ENCODE peak calls at places on chromosomes 3 and 15, in seven cellular contexts. One of them, this sample, is unnamed.

GRCh38 chr15:25508369-25509002 is 69.7 kb upstream of the UBE3A start:
- DNase-seq in dermis microvascular lymphatic vessel endothelial cell: peak
- DNase-seq in psoas muscle: no peak
- DNase-seq in CD4-positive, alpha-beta T cell: no peak
- DNase-seq in activated naive CD4-positive, alpha-beta T cell: no peak
- DNase-seq in adipocyte: peak
- DNase-seq in pons: peak
- DNase-seq in this sample: no peak

GRCh38 chr15:95440712-95441111 is 889.8 kb upstream of the NR2F2 start:
- DNase-seq in dermis microvascular lymphatic vessel endothelial cell: peak
- DNase-seq in psoas muscle: no peak
- DNase-seq in CD4-positive, alpha-beta T cell: no peak
- DNase-seq in activated naive CD4-positive, alpha-beta T cell: no peak
- DNase-seq in adipocyte: no peak
- DNase-seq in pons: no peak
- DNase-seq in this sample: peak

GRCh38 chr15:70519616-70520015 is 243.7 kb downstream of the UACA start:
- DNase-seq in dermis microvascular lymphatic vessel endothelial cell: no peak
- DNase-seq in psoas muscle: no peak
- DNase-seq in CD4-positive, alpha-beta T cell: no peak
- DNase-seq in activated naive CD4-positive, alpha-beta T cell: no peak
- DNase-seq in adipocyte: no peak
- DNase-seq in pons: no peak
- DNase-seq in this sample: no peak

GRCh38 chr15:66535056-66535455 is 29.9 kb downstream of the ZWILCH start:
- DNase-seq in dermis microvascular lymphatic vessel endothelial cell: no peak
- DNase-seq in psoas muscle: no peak
- DNase-seq in CD4-positive, alpha-beta T cell: no peak
- DNase-seq in activated naive CD4-positive, alpha-beta T cell: no peak
- DNase-seq in adipocyte: no peak
- DNase-seq in pons: no peak
- DNase-seq in this sample: no peak

GRCh38 chr3:77169844-77170243 is 129.9 kb downstream of the ROBO2 start:
- DNase-seq in dermis microvascular lymphatic vessel endothelial cell: no peak
- DNase-seq in psoas muscle: no peak
- DNase-seq in CD4-positive, alpha-beta T cell: no peak
- DNase-seq in activated naive CD4-positive, alpha-beta T cell: no peak
- DNase-seq in adipocyte: no peak
- DNase-seq in pons: no peak
- DNase-seq in this sample: no peak

GRCh38 chr3:194404365-194405140 is 5.5 kb upstream of the GP5 start:
- DNase-seq in dermis microvascular lymphatic vessel endothelial cell: peak
- DNase-seq in psoas muscle: no peak
- DNase-seq in CD4-positive, alpha-beta T cell: peak
- DNase-seq in activated naive CD4-positive, alpha-beta T cell: no peak
- DNase-seq in adipocyte: peak
- DNase-seq in pons: peak
- DNase-seq in this sample: peak

GRCh38 chr3:184756151-184756681 is 44.4 kb upstream of the MAGEF1 start:
- DNase-seq in dermis microvascular lymphatic vessel endothelial cell: no peak
- DNase-seq in psoas muscle: no peak
- DNase-seq in CD4-positive, alpha-beta T cell: no peak
- DNase-seq in activated naive CD4-positive, alpha-beta T cell: no peak
- DNase-seq in adipocyte: no peak
- DNase-seq in pons: no peak
- DNase-seq in this sample: no peak

GRCh38 chr3:157086053-157086761 is 73.7 kb downstream of the CCNL1 start:
- DNase-seq in dermis microvascular lymphatic vessel endothelial cell: no peak
- DNase-seq in psoas muscle: peak
- DNase-seq in CD4-positive, alpha-beta T cell: no peak
- DNase-seq in activated naive CD4-positive, alpha-beta T cell: no peak
- DNase-seq in adipocyte: no peak
- DNase-seq in pons: peak
- DNase-seq in this sample: no peak

GRCh38 chr15:62455441-62455921 is 290.4 kb upstream of the C2CD4B start:
- DNase-seq in dermis microvascular lymphatic vessel endothelial cell: no peak
- DNase-seq in psoas muscle: no peak
- DNase-seq in CD4-positive, alpha-beta T cell: no peak
- DNase-seq in activated naive CD4-positive, alpha-beta T cell: no peak
- DNase-seq in adipocyte: peak
- DNase-seq in pons: no peak
- DNase-seq in this sample: no peak

GRCh38 chr3:133836497-133837158 is 31.0 kb downstream of the SRPRB start:
- DNase-seq in dermis microvascular lymphatic vessel endothelial cell: no peak
- DNase-seq in psoas muscle: no peak
- DNase-seq in CD4-positive, alpha-beta T cell: no peak
- DNase-seq in activated naive CD4-positive, alpha-beta T cell: no peak
- DNase-seq in adipocyte: no peak
- DNase-seq in pons: no peak
- DNase-seq in this sample: no peak

GRCh38 chr15:47756872-47757271 is 39.6 kb downstream of the SEMA6D start:
- DNase-seq in dermis microvascular lymphatic vessel endothelial cell: peak
- DNase-seq in psoas muscle: peak
- DNase-seq in CD4-positive, alpha-beta T cell: no peak
- DNase-seq in activated naive CD4-positive, alpha-beta T cell: no peak
- DNase-seq in adipocyte: peak
- DNase-seq in pons: no peak
- DNase-seq in this sample: peak